ENCODE peak calls at places on chromosome 5, in seven cellular contexts. One of them, this sample, is unnamed.

GRCh38 chr5:1515311-1515920 is 8.3 kb downstream of the LPCAT1 start:
- DNase-seq in left ventricle myocardium inferior: peak; percentile 12
- DNase-seq in heart left ventricle: peak; percentile 25
- DNase-seq in mammary epithelial cell: no peak
- DNase-seq in WERI-Rb-1: peak; percentile 10
- DNase-seq in A549: no peak
- DNase-seq in HepG2: no peak
- DNase-seq in this sample: peak; percentile 63

GRCh38 chr5:71601222-71602026 is 14.3 kb downstream of the MCCC2 start:
- DNase-seq in mammary epithelial cell: peak; percentile 98
- DNase-seq in WERI-Rb-1: peak; percentile 34
- DNase-seq in HepG2: peak; percentile 74
- DNase-seq in left ventricle myocardium inferior: no peak
- DNase-seq in A549: peak; percentile 80
- DNase-seq in heart left ventricle: peak; percentile 76
- DNase-seq in this sample: no peak

GRCh38 chr5:178380541-178381074 is 148.0 kb upstream of the PHYKPL start:
- DNase-seq in left ventricle myocardium inferior: no peak
- DNase-seq in heart left ventricle: no peak
- DNase-seq in WERI-Rb-1: no peak
- DNase-seq in A549: no peak
- DNase-seq in HepG2: no peak
- DNase-seq in mammary epithelial cell: no peak
- DNase-seq in this sample: peak; percentile 37

GRCh38 chr5:39426136-39426535 is 1.4 kb upstream of the DAB2 start:
- DNase-seq in HepG2: no peak
- DNase-seq in mammary epithelial cell: no peak
- DNase-seq in WERI-Rb-1: no peak
- DNase-seq in left ventricle myocardium inferior: no peak
- DNase-seq in heart left ventricle: no peak
- DNase-seq in A549: no peak
- DNase-seq in this sample: no peak

GRCh38 chr5:175247146-175247545 is 196.8 kb downstream of the DRD1 start:
- DNase-seq in WERI-Rb-1: no peak
- DNase-seq in heart left ventricle: no peak
- DNase-seq in A549: no peak
- DNase-seq in HepG2: no peak
- DNase-seq in left ventricle myocardium inferior: no peak
- DNase-seq in mammary epithelial cell: no peak
- DNase-seq in this sample: no peak

GRCh38 chr5:65262094-65262493 is 219.6 kb downstream of the ADAMTS6 start:
- DNase-seq in left ventricle myocardium inferior: no peak
- DNase-seq in A549: no peak
- DNase-seq in HepG2: no peak
- DNase-seq in WERI-Rb-1: no peak
- DNase-seq in heart left ventricle: peak; percentile 29
- DNase-seq in mammary epithelial cell: peak; percentile 1
- DNase-seq in this sample: no peak

GRCh38 chr5:540215-541147 is 16.2 kb upstream of the SLC9A3 start:
- DNase-seq in left ventricle myocardium inferior: no peak
- DNase-seq in A549: no peak
- DNase-seq in HepG2: no peak
- DNase-seq in heart left ventricle: peak; percentile 13
- DNase-seq in mammary epithelial cell: no peak
- DNase-seq in WERI-Rb-1: no peak
- DNase-seq in this sample: peak; percentile 68

GRCh38 chr5:172413601-172414000 is 40.7 kb downstream of the SH3PXD2B start:
- DNase-seq in WERI-Rb-1: no peak
- DNase-seq in HepG2: no peak
- DNase-seq in left ventricle myocardium inferior: no peak
- DNase-seq in A549: no peak
- DNase-seq in heart left ventricle: no peak
- DNase-seq in mammary epithelial cell: no peak
- DNase-seq in this sample: no peak

GRCh38 chr5:129379406-129379805 is 80.7 kb upstream of the ADAMTS19 start:
- DNase-seq in heart left ventricle: no peak
- DNase-seq in A549: no peak
- DNase-seq in WERI-Rb-1: no peak
- DNase-seq in mammary epithelial cell: peak; percentile 59
- DNase-seq in HepG2: no peak
- DNase-seq in left ventricle myocardium inferior: no peak
- DNase-seq in this sample: no peak

GRCh38 chr5:148791334-148791667 is 35.1 kb upstream of the ADRB2 start:
- DNase-seq in A549: no peak
- DNase-seq in HepG2: no peak
- DNase-seq in heart left ventricle: no peak
- DNase-seq in left ventricle myocardium inferior: no peak
- DNase-seq in WERI-Rb-1: no peak
- DNase-seq in mammary epithelial cell: peak; percentile 96
- DNase-seq in this sample: no peak

GRCh38 chr5:111764019-111764418 is 7.0 kb upstream of the NREP start:
- DNase-seq in heart left ventricle: no peak
- DNase-seq in WERI-Rb-1: no peak
- DNase-seq in mammary epithelial cell: no peak
- DNase-seq in HepG2: no peak
- DNase-seq in A549: no peak
- DNase-seq in left ventricle myocardium inferior: no peak
- DNase-seq in this sample: no peak

GRCh38 chr5:176743136-176743827 is 67.1 kb upstream of the UNC5A start:
- DNase-seq in left ventricle myocardium inferior: no peak
- DNase-seq in HepG2: no peak
- DNase-seq in mammary epithelial cell: no peak
- DNase-seq in A549: no peak
- DNase-seq in heart left ventricle: no peak
- DNase-seq in WERI-Rb-1: peak; percentile 17
- DNase-seq in this sample: peak; percentile 70

GRCh38 chr5:142304013-142304701 is 20.7 kb downstream of the SPRY4 start:
- DNase-seq in HepG2: no peak
- DNase-seq in A549: no peak
- DNase-seq in left ventricle myocardium inferior: peak; percentile 55
- DNase-seq in mammary epithelial cell: no peak
- DNase-seq in heart left ventricle: peak; percentile 68
- DNase-seq in WERI-Rb-1: no peak
- DNase-seq in this sample: no peak

GRCh38 chr5:14595189-14595588 is 13.6 kb downstream of the OTULINL start:
- DNase-seq in mammary epithelial cell: no peak
- DNase-seq in WERI-Rb-1: no peak
- DNase-seq in A549: no peak
- DNase-seq in heart left ventricle: no peak
- DNase-seq in HepG2: no peak
- DNase-seq in left ventricle myocardium inferior: no peak
- DNase-seq in this sample: no peak

GRCh38 chr5:180080670-180081280 is 9.2 kb upstream of the RNF130 start:
- DNase-seq in A549: no peak
- DNase-seq in heart left ventricle: no peak
- DNase-seq in mammary epithelial cell: no peak
- DNase-seq in WERI-Rb-1: no peak
- DNase-seq in left ventricle myocardium inferior: no peak
- DNase-seq in HepG2: no peak
- DNase-seq in this sample: no peak

GRCh38 chr5:38375423-38375822 is 117.1 kb downstream of the EGFLAM start:
- DNase-seq in WERI-Rb-1: no peak
- DNase-seq in mammary epithelial cell: no peak
- DNase-seq in HepG2: no peak
- DNase-seq in heart left ventricle: no peak
- DNase-seq in A549: no peak
- DNase-seq in left ventricle myocardium inferior: no peak
- DNase-seq in this sample: no peak

GRCh38 chr5:137254153-137254552 is 245.0 kb downstream of the SPOCK1 start:
- DNase-seq in mammary epithelial cell: no peak
- DNase-seq in WERI-Rb-1: no peak
- DNase-seq in left ventricle myocardium inferior: no peak
- DNase-seq in HepG2: no peak
- DNase-seq in heart left ventricle: no peak
- DNase-seq in A549: no peak
- DNase-seq in this sample: no peak

GRCh38 chr5:1551913-1552312 is 28.2 kb upstream of the LPCAT1 start:
- DNase-seq in A549: no peak
- DNase-seq in WERI-Rb-1: peak; percentile 7
- DNase-seq in mammary epithelial cell: no peak
- DNase-seq in heart left ventricle: no peak
- DNase-seq in HepG2: no peak
- DNase-seq in left ventricle myocardium inferior: no peak
- DNase-seq in this sample: peak; percentile 55

GRCh38 chr5:137286025-137286610 is 213.0 kb downstream of the SPOCK1 start:
- DNase-seq in left ventricle myocardium inferior: no peak
- DNase-seq in HepG2: no peak
- DNase-seq in WERI-Rb-1: no peak
- DNase-seq in A549: no peak
- DNase-seq in heart left ventricle: no peak
- DNase-seq in mammary epithelial cell: no peak
- DNase-seq in this sample: no peak

GRCh38 chr5:178280631-178281030 is 48.0 kb upstream of the PHYKPL start:
- DNase-seq in left ventricle myocardium inferior: no peak
- DNase-seq in mammary epithelial cell: no peak
- DNase-seq in WERI-Rb-1: no peak
- DNase-seq in HepG2: no peak
- DNase-seq in A549: no peak
- DNase-seq in heart left ventricle: no peak
- DNase-seq in this sample: peak; percentile 69

GRCh38 chr5:173041881-173042481 is 14.2 kb upstream of the CREBRF start:
- DNase-seq in HepG2: peak; percentile 51
- DNase-seq in heart left ventricle: no peak
- DNase-seq in mammary epithelial cell: no peak
- DNase-seq in WERI-Rb-1: no peak
- DNase-seq in A549: no peak
- DNase-seq in left ventricle myocardium inferior: no peak
- DNase-seq in this sample: no peak

GRCh38 chr5:58116346-58116745 is 343.5 kb downstream of the PLK2 start:
- DNase-seq in heart left ventricle: no peak
- DNase-seq in HepG2: no peak
- DNase-seq in left ventricle myocardium inferior: no peak
- DNase-seq in A549: no peak
- DNase-seq in WERI-Rb-1: no peak
- DNase-seq in mammary epithelial cell: no peak
- DNase-seq in this sample: no peak

DNA sequence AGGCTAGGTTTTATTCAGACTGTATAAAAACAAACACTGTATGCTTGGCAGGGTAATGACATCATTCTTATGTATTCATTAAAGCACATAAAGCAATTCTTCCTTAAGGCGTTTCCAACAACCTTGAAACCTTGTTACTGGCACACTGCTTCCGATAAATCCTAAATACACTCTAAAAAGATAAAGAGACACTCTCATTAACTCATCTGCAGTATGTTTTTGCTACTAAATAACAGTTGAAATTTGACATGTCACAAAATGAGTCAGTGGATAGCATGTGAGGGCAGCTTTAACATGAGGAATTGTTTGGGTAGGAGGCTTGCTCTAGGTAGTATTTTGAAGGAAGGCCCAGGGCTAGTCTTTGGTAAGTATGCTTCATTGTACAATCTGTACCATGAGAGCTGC is 13.7 kb downstream of the YIPF5 start:
- DNase-seq in mammary epithelial cell: no peak
- DNase-seq in A549: no peak
- DNase-seq in HepG2: no peak
- DNase-seq in WERI-Rb-1: no peak
- DNase-seq in left ventricle myocardium inferior: no peak
- DNase-seq in heart left ventricle: no peak
- DNase-seq in this sample: no peak
- H3K27ac ChIP-seq in mammary epithelial cell: no peak overlapping the region
- H3K27ac ChIP-seq in A549: no peak overlapping the region
- H3K27ac ChIP-seq in HepG2: no peak overlapping the region
- H3K27ac ChIP-seq in WERI-Rb-1: no peak overlapping the region
- H3K27ac ChIP-seq in left ventricle myocardium inferior: no peak overlapping the region
- H3K27ac ChIP-seq in heart left ventricle: no peak overlapping the region
- H3K27ac ChIP-seq in this sample: no peak overlapping the region

GRCh38 chr5:95647331-95647659 is 718 bp downstream of the RFESD start:
- DNase-seq in HepG2: no peak
- DNase-seq in WERI-Rb-1: no peak
- DNase-seq in left ventricle myocardium inferior: no peak
- DNase-seq in heart left ventricle: no peak
- DNase-seq in mammary epithelial cell: no peak
- DNase-seq in A549: no peak
- DNase-seq in this sample: no peak
- H3K4me3 ChIP-seq in HepG2: peak overlapping the region; percentile 55
- H3K4me3 ChIP-seq in WERI-Rb-1: peak overlapping the region; percentile 49
- H3K4me3 ChIP-seq in left ventricle myocardium inferior: peak overlapping the region; percentile 71
- H3K4me3 ChIP-seq in heart left ventricle: peak overlapping the region; percentile 59
- H3K4me3 ChIP-seq in mammary epithelial cell: peak overlapping the region; percentile 51
- H3K4me3 ChIP-seq in A549: peak overlapping the region; percentile 47
- H3K4me3 ChIP-seq in this sample: peak overlapping the region; percentile 60

DNA sequence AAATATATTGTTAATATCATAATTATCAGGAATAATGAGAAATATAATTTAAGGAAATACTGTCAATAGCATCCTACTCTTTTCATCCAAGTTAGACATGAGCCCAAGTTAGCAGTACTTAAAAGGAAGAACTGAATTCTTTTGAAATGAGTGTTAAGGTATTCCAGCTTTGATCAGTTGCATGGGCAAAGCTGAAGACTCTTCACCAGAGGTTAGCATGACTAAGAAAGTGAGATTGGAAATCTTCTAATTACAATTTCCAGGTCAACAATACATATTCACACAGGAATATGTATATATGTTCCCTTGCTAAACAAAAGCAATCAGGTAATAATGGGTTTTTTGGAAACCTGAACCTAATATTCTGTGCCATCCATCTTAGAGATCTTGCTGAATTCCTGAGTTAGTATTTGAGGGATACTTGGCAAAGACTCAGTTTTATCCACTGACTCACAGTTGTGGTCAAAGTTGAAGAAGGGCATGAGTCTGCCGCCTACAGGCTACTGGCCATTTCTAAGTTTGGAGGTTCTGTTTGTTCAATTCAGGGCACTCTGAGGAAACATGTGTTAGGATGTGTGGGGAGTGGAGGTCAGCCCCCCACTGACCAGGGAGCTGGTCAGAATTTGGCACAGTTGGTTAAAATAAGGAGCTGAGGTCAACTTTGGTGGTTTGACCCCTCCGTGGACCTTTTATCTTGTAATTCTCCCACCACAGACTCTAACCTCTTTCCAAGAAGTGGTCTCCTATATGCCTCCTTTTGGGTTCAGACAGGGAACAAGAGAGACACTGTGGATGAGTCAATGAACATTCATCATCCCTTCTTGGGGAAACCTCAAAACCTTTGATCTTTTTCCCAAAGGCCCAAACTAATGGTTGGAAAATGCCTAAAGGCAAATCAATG is 118.3 kb downstream of the PIK3R1 start:
- DNase-seq in heart left ventricle: no peak
- DNase-seq in HepG2: peak; percentile 13
- DNase-seq in WERI-Rb-1: no peak
- DNase-seq in left ventricle myocardium inferior: no peak
- DNase-seq in A549: peak; percentile 83
- DNase-seq in mammary epithelial cell: peak; percentile 94
- DNase-seq in this sample: no peak
- TF ChIP-seq CTCF in heart left ventricle: no peak
- TF ChIP-seq CTCF in HepG2: peak; percentile 26
- TF ChIP-seq CTCF in WERI-Rb-1: no peak
- TF ChIP-seq CTCF in left ventricle myocardium inferior: no peak
- TF ChIP-seq CTCF in A549: peak; percentile 32
- TF ChIP-seq CTCF in mammary epithelial cell: peak; percentile 59
- TF ChIP-seq CTCF in this sample: peak; percentile 11

DNA sequence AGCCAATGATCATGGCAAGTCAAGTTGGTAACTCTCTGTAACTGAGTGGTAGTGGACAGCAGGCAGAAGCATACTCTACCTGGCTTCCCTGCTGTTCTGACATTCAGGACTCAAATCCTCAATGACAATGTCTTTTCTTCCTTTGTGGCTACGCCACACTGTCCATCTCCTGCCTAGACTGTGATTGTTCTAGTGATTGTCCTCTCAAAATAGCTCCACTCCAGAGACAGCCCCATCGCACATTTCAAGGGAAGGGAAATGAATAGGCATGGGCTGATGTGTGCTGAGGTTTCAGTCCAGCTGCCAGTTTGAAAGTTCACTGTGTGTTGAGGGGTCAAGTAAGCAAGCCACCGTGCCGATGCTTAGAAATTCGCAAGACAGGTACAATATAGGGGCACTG is 227.0 kb upstream of the WWC1 start:
- DNase-seq in left ventricle myocardium inferior: no peak
- DNase-seq in WERI-Rb-1: no peak
- DNase-seq in mammary epithelial cell: no peak
- DNase-seq in heart left ventricle: no peak
- DNase-seq in HepG2: no peak
- DNase-seq in A549: no peak
- DNase-seq in this sample: no peak
- H3K27ac ChIP-seq in left ventricle myocardium inferior: peak overlapping the region; percentile 33
- H3K27ac ChIP-seq in WERI-Rb-1: no peak overlapping the region
- H3K27ac ChIP-seq in mammary epithelial cell: no peak overlapping the region
- H3K27ac ChIP-seq in heart left ventricle: no peak overlapping the region
- H3K27ac ChIP-seq in HepG2: no peak overlapping the region
- H3K27ac ChIP-seq in A549: no peak overlapping the region
- H3K27ac ChIP-seq in this sample: no peak overlapping the region